ENCODE peak calls at places on chromosomes 3 and 15, in eight cellular contexts. W is stimulated activated CD4-positive, alpha-beta T cell treated with anti-CD3 and anti-CD28 coated beads, Interleukin-1b, Interleukin-23, amount 100 ng/mL, for 24 hours; E is stimulated activated naive CD8-positive, alpha-beta T cell treated with anti-CD3 and anti-CD28 coated beads, Interleukin-15, amount 100 ng/mL, for 72 hours; P is KBM-7; C is heart right ventricle; T is progenitor cell of endocrine pancreas; A is EL; R is nucleus accumbens. J is an unnamed sample.

GRCh38 chr3:169289303-169289702 is 374.2 kb downstream of the MECOM start:
- DNase-seq in T (no peak), A (no peak), E (no peak), C (no peak), R (no peak), W (no peak), P (no peak), J (no peak)

GRCh38 chr15:27844018-27844666 is 255.0 kb downstream of the OCA2 start:
- DNase-seq in R (no peak), T (no peak), W (no peak), C (no peak), E (no peak), A (no peak), P (no peak), J (no peak)

GRCh38 chr3:135688003-135688402 is 277.5 kb upstream of the PPP2R3A start:
- DNase-seq in E (no peak), P (no peak), C (no peak), R (no peak), T (no peak), W (no peak), A (no peak), J (no peak)

GRCh38 chr3:30440147-30440604 is 166.2 kb upstream of the TGFBR2 start:
- DNase-seq in T (no peak), A (peak), E (no peak), W (no peak), C (no peak), R (no peak), P (no peak), J (no peak)

GRCh38 chr3:173744479-173744878 is 346.9 kb downstream of the NLGN1 start:
- DNase-seq in W (no peak), R (no peak), P (no peak), C (no peak), T (no peak), A (no peak), E (no peak), J (no peak)

GRCh38 chr3:97197830-97198229 is 383.4 kb downstream of the EPHA6 start:
- DNase-seq in E (no peak), P (no peak), W (no peak), A (no peak), C (no peak), R (no peak), T (no peak), J (no peak)

GRCh38 chr3:105611304-105612192 is 244.8 kb downstream of the ALCAM start:
- DNase-seq in P (no peak), W (no peak), T (no peak), R (no peak), E (no peak), A (no peak), C (no peak), J (no peak)

GRCh38 chr3:45677045-45677436 is 12.2 kb upstream of the SACM1L start:
- DNase-seq in P (peak), A (peak), C (peak), E (peak), T (no peak), W (no peak), R (no peak), J (peak)

GRCh38 chr3:143538577-143538981 is 309.7 kb downstream of the SLC9A9 start:
- DNase-seq in C (no peak), A (peak), R (no peak), T (no peak), W (no peak), E (no peak), P (no peak), J (no peak)

GRCh38 chr15:44158111-44158510 is 37.0 kb downstream of the FRMD5 start:
- DNase-seq in W (no peak), A (no peak), P (no peak), R (no peak), C (no peak), E (no peak), T (no peak), J (no peak)

GRCh38 chr3:122502139-122502538 is 12.6 kb downstream of the KPNA1 start:
- DNase-seq in C (no peak), E (no peak), T (no peak), R (no peak), A (no peak), P (no peak), W (no peak), J (no peak)

GRCh38 chr3:14532691-14533456 is 7.3 kb downstream of the GRIP2 start:
- DNase-seq in W (no peak), T (no peak), R (no peak), C (peak), A (no peak), P (no peak), E (no peak), J (no peak)

GRCh38 chr3:172341482-172342059 is 106.7 kb downstream of the GHSR start:
- DNase-seq in R (no peak), T (no peak), C (no peak), E (peak), A (peak), P (peak), W (no peak), J (peak)

GRCh38 chr3:50287262-50287661 is 5.0 kb downstream of the IFRD2 start:
- DNase-seq in E (no peak), R (no peak), P (no peak), A (no peak), W (no peak), C (peak), T (no peak), J (no peak)

J was measured in AML-193.